ENCODE peak calls at places on chromosomes 2 and 18, in nine cellular contexts. V is K562, R is uterus, Z is fibroblast of pulmonary artery, K is ovary, M is cardiac fibroblast, S is fibroblast of mammary gland, O is lower lobe of right lung, P is GM12865. B is an unnamed sample.

GRCh38 chr2:65754219-65754618 is 321.8 kb upstream of the SPRED2 start:
- DNase-seq in V (no peak), R (no peak), Z (no peak), K (peak), M (no peak), S (peak), O (no peak), P (no peak), B (no peak)

GRCh38 chr2:45237850-45238542 is 228.7 kb upstream of the SIX2 start:
- DNase-seq in V (no peak), R (no peak), Z (peak), K (no peak), M (peak), S (peak), O (no peak), P (no peak), B (peak)

GRCh38 chr2:128724994-128725393 is 406.3 kb upstream of the HS6ST1 start:
- DNase-seq in V (no peak), R (no peak), Z (no peak), K (no peak), M (no peak), S (no peak), O (no peak), P (no peak), B (no peak)

GRCh38 chr2:161136194-161136593 is 24.0 kb upstream of the TANK start:
- DNase-seq in V (no peak), R (no peak), Z (no peak), K (no peak), M (peak), S (no peak), O (no peak), P (no peak), B (no peak)

GRCh38 chr18:39571511-39571910 is 2005.9 kb upstream of the CELF4 start:
- DNase-seq in V (peak), R (no peak), Z (peak), K (no peak), M (peak), S (peak), O (no peak), P (peak), B (no peak)

GRCh38 chr2:65366595-65367125 is 65.7 kb downstream of the SPRED2 start:
- DNase-seq in V (peak), R (no peak), Z (peak), K (no peak), M (peak), S (peak), O (no peak), P (peak), B (no peak)

GRCh38 chr2:239321596-239322413 is 79.0 kb downstream of the HDAC4 start:
- DNase-seq in V (no peak), R (no peak), Z (no peak), K (peak), M (no peak), S (no peak), O (no peak), P (no peak), B (no peak)

GRCh38 chr18:63099848-63100625 is 219.5 kb downstream of the BCL2 start:
- DNase-seq in V (no peak), R (no peak), Z (no peak), K (no peak), M (no peak), S (no peak), O (no peak), P (no peak), B (peak)

GRCh38 chr2:135600915-135601314 is 69.6 kb downstream of the R3HDM1 start:
- DNase-seq in V (no peak), R (no peak), Z (peak), K (no peak), M (peak), S (peak), O (no peak), P (no peak), B (no peak)

GRCh38 chr2:43950383-43951008 is 45.3 kb downstream of the LRPPRC start:
- DNase-seq in V (no peak), R (no peak), Z (peak), K (no peak), M (peak), S (peak), O (no peak), P (peak), B (no peak)

GRCh38 chr18:48949606-48950535 is 894 bp downstream of the SMAD7 start:
- DNase-seq in V (peak), R (no peak), Z (peak), K (no peak), M (peak), S (no peak), O (peak), P (peak), B (no peak)

GRCh38 chr18:7619676-7620075 is 52.6 kb downstream of the PTPRM start:
- DNase-seq in V (no peak), R (no peak), Z (no peak), K (no peak), M (no peak), S (no peak), O (no peak), P (no peak), B (no peak)

GRCh38 chr2:159613515-159614336 is 2.6 kb downstream of the BAZ2B start:
- DNase-seq in V (no peak), R (no peak), Z (peak), K (no peak), M (peak), S (peak), O (no peak), P (peak), B (no peak)

GRCh38 chr2:85353876-85354285 is 447 bp downstream of the RETSAT start:
- DNase-seq in V (peak), R (peak), Z (peak), K (peak), M (peak), S (peak), O (peak), P (peak), B (peak)

GRCh38 chr2:42569883-42570282 is 1.5 kb downstream of the MTA3 start:
- DNase-seq in V (no peak), R (no peak), Z (peak), K (no peak), M (peak), S (peak), O (no peak), P (no peak), B (no peak)

DNA sequence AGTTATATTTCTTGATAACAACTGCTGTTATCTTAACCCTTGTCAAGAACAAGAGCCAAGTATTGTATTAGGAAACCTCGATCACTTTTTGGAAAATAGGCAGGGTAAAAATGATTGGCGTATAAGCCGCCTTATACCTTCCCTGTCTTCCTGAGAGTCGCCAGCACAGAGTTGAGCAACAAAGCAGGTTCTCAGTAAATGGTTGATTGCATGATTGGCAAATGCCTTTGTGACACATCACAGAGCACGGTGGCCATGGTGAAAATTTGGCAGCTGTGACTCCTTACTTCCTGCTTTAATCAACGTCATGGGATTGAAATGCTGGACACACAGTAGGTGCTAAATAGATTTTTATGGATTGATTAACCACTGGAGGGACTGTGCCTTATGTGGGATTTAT is 3.9 kb upstream of the KLHL29 start:
- DNase-seq in V (no peak), R (no peak), Z (peak), K (no peak), M (peak), S (peak), O (peak), P (peak), B (peak)
- H3K4me3 ChIP-seq in V (no peak), R (no peak), Z (no peak), K (no peak), M (no peak), S (no peak), O (peak), P (no peak), B (no peak)

GRCh38 chr18:23135679-23136325 is 517 bp downstream of the CABLES1 start:
- DNase-seq in V (no peak), R (peak), Z (peak), K (peak), M (no peak), S (no peak), O (peak), P (peak), B (peak)
- H3K4me3 ChIP-seq in V (no peak), R (peak), Z (peak), K (peak), M (peak), S (no peak), O (peak), P (peak), B (peak)

DNA sequence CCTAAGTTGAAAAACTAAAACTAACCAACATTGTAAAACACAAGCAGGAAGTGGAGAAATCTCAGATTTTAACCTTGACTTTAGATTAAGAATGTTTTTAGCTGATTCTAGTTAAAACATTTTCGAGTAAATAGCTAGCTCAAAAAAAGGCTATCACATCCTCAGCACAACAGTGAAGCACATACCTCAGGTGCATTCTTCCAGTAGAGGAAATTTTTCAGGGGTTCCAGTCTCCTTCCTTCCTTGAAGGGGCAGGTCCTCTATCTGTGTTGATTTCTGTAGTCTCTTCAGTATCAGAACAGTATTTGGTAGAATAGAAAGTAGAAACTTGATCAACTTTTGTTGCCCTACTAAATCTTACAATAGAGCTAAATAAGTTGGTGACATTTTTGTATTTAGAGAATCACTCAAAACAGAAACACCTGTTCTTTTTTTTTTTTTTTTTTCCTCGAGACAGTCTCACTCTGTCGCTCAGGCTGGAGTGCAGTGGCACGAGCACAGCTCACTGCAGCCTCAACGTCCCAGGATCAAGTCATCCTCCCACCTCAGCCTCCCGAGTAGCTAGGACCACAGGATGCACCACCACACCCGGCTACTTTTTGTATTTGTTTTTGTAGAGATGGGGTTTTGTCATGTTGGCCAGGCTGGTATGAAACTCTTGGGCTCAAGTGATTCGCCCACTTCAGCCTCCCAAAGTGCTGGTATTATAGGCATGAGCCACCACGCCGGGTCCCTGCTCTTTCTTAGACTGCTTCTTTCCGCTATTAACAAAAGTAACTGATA is 6.9 kb upstream of the GPR155 start:
- DNase-seq in V (no peak), R (no peak), Z (no peak), K (no peak), M (no peak), S (no peak), O (no peak), P (peak), B (no peak)
- H3K4me3 ChIP-seq in V (no peak), R (no peak), Z (no peak), K (no peak), M (no peak), S (no peak), O (no peak), P (peak), B (no peak)

DNA sequence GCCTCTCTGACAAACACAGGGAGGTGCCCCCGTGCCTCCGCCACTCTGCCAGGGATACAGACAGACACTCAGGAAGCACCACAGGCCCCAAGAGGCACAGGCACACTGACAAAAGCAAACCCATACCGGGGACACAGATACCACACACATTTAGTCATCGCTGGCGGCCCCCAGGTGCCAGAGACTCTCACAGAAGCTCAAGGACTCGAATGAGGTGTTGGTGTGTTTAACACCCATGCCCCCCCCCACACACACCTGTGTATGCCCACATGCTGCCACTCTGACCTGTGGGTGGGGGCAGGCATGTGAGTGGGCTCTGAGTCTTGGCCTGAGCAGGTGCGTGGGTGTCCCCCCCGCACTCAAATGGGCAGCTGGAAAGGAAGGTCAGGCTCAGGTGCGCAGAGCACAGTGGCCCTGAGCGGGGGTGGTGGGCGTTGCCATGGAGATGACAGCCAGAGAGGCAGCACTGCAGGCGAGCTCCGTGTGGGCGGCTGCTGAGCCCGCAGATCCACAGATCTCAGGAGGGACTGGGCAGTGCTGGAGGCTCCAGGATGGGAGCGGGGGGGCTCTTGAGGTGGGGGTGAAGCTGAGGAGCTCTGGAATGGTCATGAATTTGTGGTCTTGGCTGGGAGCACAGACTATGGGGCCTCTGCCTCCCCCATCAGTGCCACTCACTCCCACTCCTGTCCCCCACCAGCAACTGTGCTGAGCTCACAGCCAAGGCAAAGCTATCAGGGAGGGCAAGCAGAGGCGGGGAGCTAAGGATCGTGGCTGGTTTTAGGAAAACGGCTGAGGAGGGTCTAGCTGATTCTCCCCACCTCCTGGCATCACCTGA is 73.9 kb upstream of the TAF1B start:
- DNase-seq in V (peak), R (no peak), Z (no peak), K (no peak), M (no peak), S (no peak), O (no peak), P (no peak), B (no peak)
- H3K4me3 ChIP-seq in V (no peak), R (no peak), Z (no peak), K (no peak), M (no peak), S (no peak), O (no peak), P (no peak), B (no peak)

GRCh38 chr2:58428286-58428552 is 187.1 kb upstream of the FANCL start:
- DNase-seq in V (peak), R (no peak), Z (peak), K (no peak), M (no peak), S (peak), O (peak), P (peak), B (no peak)

GRCh38 chr2:58425368-58425767 is 184.2 kb upstream of the FANCL start:
- DNase-seq in V (no peak), R (no peak), Z (no peak), K (no peak), M (no peak), S (no peak), O (no peak), P (no peak), B (no peak)

GRCh38 chr2:58429285-58429874 is 188.3 kb upstream of the FANCL start:
- DNase-seq in V (no peak), R (no peak), Z (no peak), K (no peak), M (no peak), S (no peak), O (no peak), P (no peak), B (no peak)

GRCh38 chr2:58428553-58429284 is 187.6 kb upstream of the FANCL start:
- DNase-seq in V (no peak), R (no peak), Z (no peak), K (peak), M (no peak), S (no peak), O (peak), P (peak), B (no peak)

GRCh38 chr2:58427572-58428285 is 186.6 kb upstream of the FANCL start:
- DNase-seq in V (no peak), R (peak), Z (peak), K (peak), M (peak), S (peak), O (peak), P (peak), B (no peak)
- H3K4me3 ChIP-seq in V (peak), R (peak), Z (peak), K (peak), M (peak), S (peak), O (peak), P (peak), B (peak)

GRCh38 chr2:170481201-170481600 is 233.9 kb upstream of the SP5 start:
- DNase-seq in V (no peak), R (no peak), Z (no peak), K (no peak), M (no peak), S (no peak), O (no peak), P (peak), B (no peak)

GRCh38 chr2:170488807-170489206 is 226.3 kb upstream of the SP5 start:
- DNase-seq in V (no peak), R (no peak), Z (no peak), K (no peak), M (no peak), S (no peak), O (no peak), P (no peak), B (no peak)

GRCh38 chr2:170486730-170487129 is 228.4 kb upstream of the SP5 start:
- DNase-seq in V (no peak), R (no peak), Z (no peak), K (no peak), M (peak), S (peak), O (no peak), P (no peak), B (no peak)

GRCh38 chr2:170485254-170485653 is 229.9 kb upstream of the SP5 start:
- DNase-seq in V (no peak), R (no peak), Z (no peak), K (no peak), M (no peak), S (no peak), O (no peak), P (no peak), B (no peak)
- H3K4me3 ChIP-seq in V (no peak), R (no peak), Z (no peak), K (no peak), M (no peak), S (no peak), O (no peak), P (no peak), B (no peak)

GRCh38 chr2:156473445-156473844 is 37.3 kb downstream of the GPD2 start:
- DNase-seq in V (no peak), R (no peak), Z (no peak), K (no peak), M (no peak), S (no peak), O (no peak), P (no peak), B (no peak)

GRCh38 chr2:156472686-156473085 is 36.5 kb downstream of the GPD2 start:
- DNase-seq in V (no peak), R (no peak), Z (no peak), K (no peak), M (no peak), S (no peak), O (no peak), P (peak), B (no peak)

GRCh38 chr2:156474316-156474715 is 38.1 kb downstream of the GPD2 start:
- DNase-seq in V (no peak), R (no peak), Z (no peak), K (no peak), M (no peak), S (no peak), O (no peak), P (no peak), B (no peak)

GRCh38 chr2:156470975-156471583 is 34.9 kb downstream of the GPD2 start:
- DNase-seq in V (no peak), R (no peak), Z (no peak), K (no peak), M (no peak), S (no peak), O (no peak), P (no peak), B (no peak)

GRCh38 chr2:156471772-156472171 is 35.6 kb downstream of the GPD2 start:
- DNase-seq in V (no peak), R (no peak), Z (no peak), K (no peak), M (no peak), S (no peak), O (no peak), P (no peak), B (no peak)
- H3K4me3 ChIP-seq in V (no peak), R (no peak), Z (no peak), K (no peak), M (no peak), S (no peak), O (no peak), P (no peak), B (no peak)